ENCODE peak calls at places on chromosomes 16 and 17, in five cellular contexts. One of them, this sample, is unnamed.

GRCh38 chr17:12140685-12141084 is 120.0 kb downstream of the MAP2K4 start:
- DNase-seq in heart left ventricle: no peak
- DNase-seq in AG10803: no peak
- DNase-seq in prostate gland: no peak
- DNase-seq in activated CD8-positive, alpha-beta T cell treated with anti-CD3 and anti-CD28 coated beads for 36 hours: no peak
- DNase-seq in this sample: no peak

GRCh38 chr16:87416826-87417471 is 24.8 kb downstream of the MAP1LC3B start:
- DNase-seq in AG10803: peak; percentile 71
- DNase-seq in activated CD8-positive, alpha-beta T cell treated with anti-CD3 and anti-CD28 coated beads for 36 hours: peak; percentile 71
- DNase-seq in prostate gland: no peak
- DNase-seq in heart left ventricle: no peak
- DNase-seq in this sample: peak; percentile 81

GRCh38 chr16:57925310-57925709 is 45.6 kb downstream of the CNGB1 start:
- DNase-seq in prostate gland: no peak
- DNase-seq in heart left ventricle: no peak
- DNase-seq in activated CD8-positive, alpha-beta T cell treated with anti-CD3 and anti-CD28 coated beads for 36 hours: no peak
- DNase-seq in AG10803: no peak
- DNase-seq in this sample: no peak

GRCh38 chr16:69166946-69167930 is 19.7 kb upstream of the SNTB2 start:
- DNase-seq in prostate gland: no peak
- DNase-seq in heart left ventricle: no peak
- DNase-seq in AG10803: no peak
- DNase-seq in activated CD8-positive, alpha-beta T cell treated with anti-CD3 and anti-CD28 coated beads for 36 hours: no peak
- DNase-seq in this sample: peak; percentile 26

GRCh38 chr16:88696441-88696840 is 9.8 kb downstream of the RNF166 start:
- DNase-seq in AG10803: no peak
- DNase-seq in activated CD8-positive, alpha-beta T cell treated with anti-CD3 and anti-CD28 coated beads for 36 hours: no peak
- DNase-seq in heart left ventricle: no peak
- DNase-seq in prostate gland: no peak
- DNase-seq in this sample: no peak

GRCh38 chr17:19424934-19425868 is 14.2 kb downstream of the RNF112 start:
- DNase-seq in heart left ventricle: no peak
- DNase-seq in prostate gland: no peak
- DNase-seq in AG10803: peak; percentile 21
- DNase-seq in activated CD8-positive, alpha-beta T cell treated with anti-CD3 and anti-CD28 coated beads for 36 hours: no peak
- DNase-seq in this sample: peak; percentile 73

GRCh38 chr17:19991252-19991885 is 13.7 kb upstream of the AKAP10 start:
- DNase-seq in AG10803: no peak
- DNase-seq in activated CD8-positive, alpha-beta T cell treated with anti-CD3 and anti-CD28 coated beads for 36 hours: no peak
- DNase-seq in heart left ventricle: no peak
- DNase-seq in prostate gland: no peak
- DNase-seq in this sample: no peak

GRCh38 chr16:89015271-89015859 is 38.4 kb upstream of the CBFA2T3 start:
- DNase-seq in prostate gland: no peak
- DNase-seq in heart left ventricle: no peak
- DNase-seq in activated CD8-positive, alpha-beta T cell treated with anti-CD3 and anti-CD28 coated beads for 36 hours: no peak
- DNase-seq in AG10803: no peak
- DNase-seq in this sample: no peak

GRCh38 chr16:12874135-12874534 is 27.3 kb upstream of the SHISA9 start:
- DNase-seq in prostate gland: no peak
- DNase-seq in AG10803: peak; percentile 78
- DNase-seq in activated CD8-positive, alpha-beta T cell treated with anti-CD3 and anti-CD28 coated beads for 36 hours: no peak
- DNase-seq in heart left ventricle: no peak
- DNase-seq in this sample: peak; percentile 69

GRCh38 chr16:58331024-58331707 is 36.3 kb upstream of the PRSS54 start:
- DNase-seq in heart left ventricle: no peak
- DNase-seq in AG10803: no peak
- DNase-seq in activated CD8-positive, alpha-beta T cell treated with anti-CD3 and anti-CD28 coated beads for 36 hours: no peak
- DNase-seq in prostate gland: no peak
- DNase-seq in this sample: no peak

GRCh38 chr17:82961366-82962162 is 117.8 kb upstream of the METRNL start:
- DNase-seq in activated CD8-positive, alpha-beta T cell treated with anti-CD3 and anti-CD28 coated beads for 36 hours: no peak
- DNase-seq in heart left ventricle: no peak
- DNase-seq in prostate gland: no peak
- DNase-seq in AG10803: no peak
- DNase-seq in this sample: no peak

GRCh38 chr17:76458580-76459490 is 5.9 kb upstream of the UBE2O start:
- DNase-seq in AG10803: peak; percentile 54
- DNase-seq in prostate gland: no peak
- DNase-seq in heart left ventricle: peak; percentile 74
- DNase-seq in activated CD8-positive, alpha-beta T cell treated with anti-CD3 and anti-CD28 coated beads for 36 hours: peak; percentile 31
- DNase-seq in this sample: peak; percentile 61

GRCh38 chr17:19243838-19244237 is 6.7 kb downstream of the EPN2 start:
- DNase-seq in heart left ventricle: no peak
- DNase-seq in activated CD8-positive, alpha-beta T cell treated with anti-CD3 and anti-CD28 coated beads for 36 hours: no peak
- DNase-seq in AG10803: no peak
- DNase-seq in prostate gland: no peak
- DNase-seq in this sample: no peak

GRCh38 chr17:79082311-79083190 is 7.9 kb downstream of the ENGASE start:
- DNase-seq in activated CD8-positive, alpha-beta T cell treated with anti-CD3 and anti-CD28 coated beads for 36 hours: peak; percentile 56
- DNase-seq in heart left ventricle: peak; percentile 61
- DNase-seq in AG10803: peak; percentile 20
- DNase-seq in prostate gland: no peak
- DNase-seq in this sample: peak; percentile 12

GRCh38 chr17:8719291-8720246 is 25.1 kb downstream of the CCDC42 start:
- DNase-seq in heart left ventricle: no peak
- DNase-seq in AG10803: no peak
- DNase-seq in prostate gland: no peak
- DNase-seq in activated CD8-positive, alpha-beta T cell treated with anti-CD3 and anti-CD28 coated beads for 36 hours: no peak
- DNase-seq in this sample: no peak

GRCh38 chr16:86016201-86016965 is 117.4 kb downstream of the IRF8 start:
- DNase-seq in heart left ventricle: no peak
- DNase-seq in AG10803: peak; percentile 65
- DNase-seq in prostate gland: peak; percentile 20
- DNase-seq in activated CD8-positive, alpha-beta T cell treated with anti-CD3 and anti-CD28 coated beads for 36 hours: peak; percentile 27
- DNase-seq in this sample: peak; percentile 73

GRCh38 chr16:88339926-88340754 is 42.6 kb upstream of the ZNF469 start:
- DNase-seq in prostate gland: no peak
- DNase-seq in AG10803: no peak
- DNase-seq in heart left ventricle: no peak
- DNase-seq in activated CD8-positive, alpha-beta T cell treated with anti-CD3 and anti-CD28 coated beads for 36 hours: no peak
- DNase-seq in this sample: no peak

GRCh38 chr17:31595076-31595475 is 203.6 kb downstream of the RAB11FIP4 start:
- DNase-seq in prostate gland: no peak
- DNase-seq in AG10803: peak; percentile 64
- DNase-seq in heart left ventricle: no peak
- DNase-seq in activated CD8-positive, alpha-beta T cell treated with anti-CD3 and anti-CD28 coated beads for 36 hours: no peak
- DNase-seq in this sample: peak; percentile 31

GRCh38 chr17:31597646-31598387 is 206.3 kb downstream of the RAB11FIP4 start:
- DNase-seq in prostate gland: no peak
- DNase-seq in AG10803: no peak
- DNase-seq in activated CD8-positive, alpha-beta T cell treated with anti-CD3 and anti-CD28 coated beads for 36 hours: no peak
- DNase-seq in heart left ventricle: no peak
- DNase-seq in this sample: no peak

GRCh38 chr17:31598388-31598760 is 206.9 kb downstream of the RAB11FIP4 start:
- DNase-seq in heart left ventricle: no peak
- DNase-seq in AG10803: no peak
- DNase-seq in prostate gland: no peak
- DNase-seq in activated CD8-positive, alpha-beta T cell treated with anti-CD3 and anti-CD28 coated beads for 36 hours: no peak
- DNase-seq in this sample: no peak

GRCh38 chr17:31595666-31596381 is 204.3 kb downstream of the RAB11FIP4 start:
- DNase-seq in activated CD8-positive, alpha-beta T cell treated with anti-CD3 and anti-CD28 coated beads for 36 hours: no peak
- DNase-seq in AG10803: no peak
- DNase-seq in prostate gland: no peak
- DNase-seq in heart left ventricle: no peak
- DNase-seq in this sample: no peak

GRCh38 chr17:31596382-31597323 is 205.2 kb downstream of the RAB11FIP4 start:
- DNase-seq in prostate gland: no peak
- DNase-seq in AG10803: peak; percentile 99
- DNase-seq in heart left ventricle: peak; percentile 89
- DNase-seq in activated CD8-positive, alpha-beta T cell treated with anti-CD3 and anti-CD28 coated beads for 36 hours: peak; percentile 42
- DNase-seq in this sample: peak; percentile 97
- TF ChIP-seq CTCF in prostate gland: no peak
- TF ChIP-seq CTCF in AG10803: no peak
- TF ChIP-seq CTCF in heart left ventricle: no peak
- TF ChIP-seq CTCF in activated CD8-positive, alpha-beta T cell treated with anti-CD3 and anti-CD28 coated beads for 36 hours: no peak
- TF ChIP-seq CTCF in this sample: no peak

DNA sequence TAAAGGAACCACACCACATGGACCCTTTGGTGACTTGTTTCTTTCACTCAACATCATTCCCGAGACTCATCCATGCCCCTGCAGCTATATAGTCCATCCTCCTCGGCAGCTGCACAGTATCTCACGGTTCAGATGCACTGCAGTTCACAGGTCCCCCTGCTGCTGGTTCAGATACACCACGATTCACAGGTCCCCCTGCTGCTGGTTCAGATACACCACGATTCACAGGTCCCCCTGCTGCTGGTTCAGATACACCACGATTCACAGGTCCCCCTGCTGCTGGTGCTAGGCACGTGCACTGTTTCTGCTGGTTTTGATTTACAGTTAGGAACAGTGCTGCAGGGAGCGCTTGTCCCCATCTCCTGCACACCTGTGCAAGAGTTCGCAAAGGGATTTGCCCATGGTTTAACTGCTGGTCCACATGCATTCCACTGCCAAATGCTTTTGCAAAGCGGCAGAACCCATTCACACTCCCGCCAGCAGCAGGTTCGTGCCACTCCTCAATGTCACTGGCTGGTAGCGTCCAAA is 3.8 kb downstream of the HSDL1 start:
- DNase-seq in heart left ventricle: no peak
- DNase-seq in prostate gland: no peak
- DNase-seq in activated CD8-positive, alpha-beta T cell treated with anti-CD3 and anti-CD28 coated beads for 36 hours: peak; percentile 48
- DNase-seq in AG10803: no peak
- DNase-seq in this sample: no peak
- TF ChIP-seq CTCF in heart left ventricle: no peak
- TF ChIP-seq CTCF in prostate gland: no peak
- TF ChIP-seq CTCF in activated CD8-positive, alpha-beta T cell treated with anti-CD3 and anti-CD28 coated beads for 36 hours: no peak
- TF ChIP-seq CTCF in AG10803: no peak
- TF ChIP-seq CTCF in this sample: no peak

GRCh38 chr17:77727216-77727615 is 231.3 kb upstream of the TNRC6C start:
- DNase-seq in activated CD8-positive, alpha-beta T cell treated with anti-CD3 and anti-CD28 coated beads for 36 hours: no peak
- DNase-seq in AG10803: no peak
- DNase-seq in prostate gland: no peak
- DNase-seq in heart left ventricle: no peak
- DNase-seq in this sample: no peak

GRCh38 chr17:77729587-77729986 is 228.9 kb upstream of the TNRC6C start:
- DNase-seq in heart left ventricle: no peak
- DNase-seq in AG10803: no peak
- DNase-seq in prostate gland: no peak
- DNase-seq in activated CD8-positive, alpha-beta T cell treated with anti-CD3 and anti-CD28 coated beads for 36 hours: no peak
- DNase-seq in this sample: no peak

GRCh38 chr17:77728022-77728671 is 230.4 kb upstream of the TNRC6C start:
- DNase-seq in activated CD8-positive, alpha-beta T cell treated with anti-CD3 and anti-CD28 coated beads for 36 hours: no peak
- DNase-seq in prostate gland: no peak
- DNase-seq in heart left ventricle: peak; percentile 72
- DNase-seq in AG10803: peak; percentile 80
- DNase-seq in this sample: peak; percentile 28

GRCh38 chr17:77728871-77729270 is 229.6 kb upstream of the TNRC6C start:
- DNase-seq in prostate gland: no peak
- DNase-seq in heart left ventricle: no peak
- DNase-seq in activated CD8-positive, alpha-beta T cell treated with anti-CD3 and anti-CD28 coated beads for 36 hours: no peak
- DNase-seq in AG10803: no peak
- DNase-seq in this sample: no peak

GRCh38 chr17:77730376-77730775 is 228.1 kb upstream of the TNRC6C start:
- DNase-seq in prostate gland: no peak
- DNase-seq in heart left ventricle: no peak
- DNase-seq in AG10803: no peak
- DNase-seq in activated CD8-positive, alpha-beta T cell treated with anti-CD3 and anti-CD28 coated beads for 36 hours: no peak
- DNase-seq in this sample: no peak
- TF ChIP-seq CTCF in prostate gland: no peak
- TF ChIP-seq CTCF in heart left ventricle: no peak
- TF ChIP-seq CTCF in AG10803: no peak
- TF ChIP-seq CTCF in activated CD8-positive, alpha-beta T cell treated with anti-CD3 and anti-CD28 coated beads for 36 hours: no peak
- TF ChIP-seq CTCF in this sample: no peak

GRCh38 chr17:42608692-42609181 is 437 bp downstream of the RETREG3 start:
- DNase-seq in AG10803: no peak
- DNase-seq in prostate gland: no peak
- DNase-seq in heart left ventricle: no peak
- DNase-seq in activated CD8-positive, alpha-beta T cell treated with anti-CD3 and anti-CD28 coated beads for 36 hours: peak; percentile 34
- DNase-seq in this sample: no peak

GRCh38 chr17:42613699-42614295 is 4.3 kb downstream of the TUBG1 start:
- DNase-seq in prostate gland: no peak
- DNase-seq in AG10803: no peak
- DNase-seq in heart left ventricle: no peak
- DNase-seq in activated CD8-positive, alpha-beta T cell treated with anti-CD3 and anti-CD28 coated beads for 36 hours: no peak
- DNase-seq in this sample: no peak

GRCh38 chr17:42603318-42603717 is 5.9 kb downstream of the RETREG3 start:
- DNase-seq in activated CD8-positive, alpha-beta T cell treated with anti-CD3 and anti-CD28 coated beads for 36 hours: no peak
- DNase-seq in prostate gland: no peak
- DNase-seq in heart left ventricle: no peak
- DNase-seq in AG10803: no peak
- DNase-seq in this sample: no peak

GRCh38 chr17:42612013-42612412 is 2.5 kb downstream of the TUBG1 start:
- DNase-seq in activated CD8-positive, alpha-beta T cell treated with anti-CD3 and anti-CD28 coated beads for 36 hours: no peak
- DNase-seq in AG10803: no peak
- DNase-seq in heart left ventricle: no peak
- DNase-seq in prostate gland: no peak
- DNase-seq in this sample: no peak

DNA sequence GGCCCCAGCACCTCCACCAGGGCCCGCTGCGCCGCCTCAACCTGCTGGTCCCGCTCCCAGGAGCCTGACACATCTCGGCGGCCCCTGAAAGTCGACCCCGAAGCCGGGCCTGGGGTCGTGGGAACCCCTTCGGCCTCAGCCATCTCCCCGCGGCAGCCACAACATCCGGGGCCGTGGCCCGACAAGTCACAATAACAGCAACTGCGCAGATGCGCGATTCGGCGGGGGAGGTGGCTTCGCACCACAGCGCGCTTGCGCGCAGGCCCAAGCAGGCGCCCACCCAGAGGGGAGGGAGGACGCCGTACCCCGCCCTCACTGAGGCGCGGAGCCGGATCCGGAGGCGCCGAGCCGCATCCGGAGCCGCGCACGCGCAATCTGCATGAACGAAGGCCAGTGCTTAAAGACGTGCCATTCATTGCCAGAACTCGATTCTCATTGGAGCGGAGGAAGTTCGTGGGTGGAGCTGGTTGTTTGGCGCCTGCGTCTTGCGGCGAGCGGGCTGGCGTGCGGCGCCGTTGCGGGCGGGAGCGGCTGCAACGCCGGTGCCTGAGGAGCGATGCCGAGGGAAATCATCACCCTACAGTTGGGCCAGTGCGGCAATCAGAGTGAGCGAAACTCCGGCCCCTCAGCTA is at the start of the genes RETREG3 and TUBG1:
- DNase-seq in AG10803: peak; percentile 99
- DNase-seq in heart left ventricle: peak; percentile 99
- DNase-seq in activated CD8-positive, alpha-beta T cell treated with anti-CD3 and anti-CD28 coated beads for 36 hours: peak; percentile 99
- DNase-seq in prostate gland: peak; percentile 98
- DNase-seq in this sample: peak; percentile 99
- TF ChIP-seq CTCF in AG10803: peak; percentile 42
- TF ChIP-seq CTCF in heart left ventricle: peak; percentile 17
- TF ChIP-seq CTCF in activated CD8-positive, alpha-beta T cell treated with anti-CD3 and anti-CD28 coated beads for 36 hours: no peak
- TF ChIP-seq CTCF in prostate gland: no peak
- TF ChIP-seq CTCF in this sample: peak; percentile 65